ENCODE peak calls at places on chromosomes 2 and 18, in six cellular contexts. P, K, Y, V, W and E are unnamed samples.

GRCh38 chr2:214808481-214808931 is 977 bp downstream of the BARD1 start:
- DNase-seq in P (no peak), K (no peak), Y (no peak), V (no peak), W (no peak), E (no peak)

GRCh38 chr2:100321181-100321880 is 970 bp downstream of the LONRF2 start:
- DNase-seq in P (peak), K (peak), Y (peak), V (no peak), W (no peak), E (peak)

GRCh38 chr2:158822212-158822611 is 27.1 kb downstream of the DAPL1 start:
- DNase-seq in P (no peak), K (no peak), Y (no peak), V (no peak), W (no peak), E (no peak)

GRCh38 chr2:37590119-37590571 is 81.3 kb downstream of the CDC42EP3 start:
- DNase-seq in P (no peak), K (no peak), Y (no peak), V (no peak), W (no peak), E (no peak)

GRCh38 chr2:101473581-101473910 is 1.4 kb downstream of the RFX8 start:
- DNase-seq in P (no peak), K (no peak), Y (no peak), V (no peak), W (no peak), E (no peak)

GRCh38 chr2:62038980-62039771 is 133.7 kb downstream of the COMMD1 start:
- DNase-seq in P (no peak), K (no peak), Y (no peak), V (no peak), W (peak), E (peak)

GRCh38 chr2:227374158-227374557 is 4.9 kb downstream of the TM4SF20 start:
- DNase-seq in P (no peak), K (no peak), Y (no peak), V (no peak), W (no peak), E (no peak)

GRCh38 chr18:46152808-46153617 is 48.8 kb downstream of the HAUS1 start:
- DNase-seq in P (peak), K (peak), Y (peak), V (no peak), W (no peak), E (no peak)

GRCh38 chr2:240217431-240218301 is 77.2 kb upstream of the OTOS start:
- DNase-seq in P (no peak), K (peak), Y (peak), V (no peak), W (no peak), E (no peak)

GRCh38 chr2:48253301-48253700 is 276.7 kb upstream of the STON1 start:
- DNase-seq in P (no peak), K (no peak), Y (no peak), V (no peak), W (no peak), E (no peak)

GRCh38 chr2:183511154-183511553 is 386.9 kb downstream of the NUP35 start:
- DNase-seq in P (no peak), K (no peak), Y (no peak), V (no peak), W (no peak), E (no peak)

GRCh38 chr2:48471048-48471474 is 58.9 kb upstream of the STON1 start:
- DNase-seq in P (peak), K (peak), Y (no peak), V (peak), W (no peak), E (no peak)

GRCh38 chr2:105744091-105744908 is 412 bp upstream of the NCK2 start:
- DNase-seq in P (peak), K (peak), Y (peak), V (peak), W (no peak), E (peak)

GRCh38 chr2:37851828-37852584 is 73.1 kb upstream of the RMDN2 start:
- DNase-seq in P (no peak), K (no peak), Y (no peak), V (no peak), W (peak), E (no peak)

GRCh38 chr2:177753682-177754475 is 318.7 kb downstream of the PDE11A start:
- DNase-seq in P (peak), K (peak), Y (no peak), V (no peak), W (no peak), E (peak)

GRCh38 chr2:42819160-42819559 is 26.8 kb upstream of the HAAO start:
- DNase-seq in P (no peak), K (no peak), Y (peak), V (no peak), W (no peak), E (peak)

GRCh38 chr18:43627833-43628370 is 350.6 kb upstream of the SYT4 start:
- DNase-seq in P (no peak), K (no peak), Y (no peak), V (no peak), W (no peak), E (no peak)

GRCh38 chr2:30216157-30216556 is 15.2 kb upstream of the LBH start:
- DNase-seq in P (no peak), K (no peak), Y (no peak), V (no peak), W (no peak), E (no peak)

GRCh38 chr2:183505911-183506310 is 381.7 kb downstream of the NUP35 start:
- DNase-seq in P (no peak), K (no peak), Y (no peak), V (no peak), W (no peak), E (no peak)

GRCh38 chr2:61162721-61163120 is 733 bp downstream of the C2orf74 start:
- DNase-seq in P (no peak), K (no peak), Y (no peak), V (no peak), W (no peak), E (no peak)

GRCh38 chr2:189821953-189822748 is 37.9 kb downstream of the PMS1 start:
- DNase-seq in P (peak), K (no peak), Y (no peak), V (no peak), W (no peak), E (no peak)

GRCh38 chr18:69617408-69617807 is 216.7 kb downstream of the DOK6 start:
- DNase-seq in P (no peak), K (no peak), Y (no peak), V (no peak), W (no peak), E (no peak)

GRCh38 chr2:105536175-105536574 is 137.3 kb upstream of the FHL2 start:
- DNase-seq in P (no peak), K (no peak), Y (no peak), V (no peak), W (no peak), E (no peak)

GRCh38 chr18:8839285-8839684 is 133.9 kb downstream of the MTCL1 start:
- DNase-seq in P (no peak), K (no peak), Y (no peak), V (no peak), W (no peak), E (no peak)

GRCh38 chr2:134518101-134518500 is 200.7 kb downstream of the TMEM163 start:
- DNase-seq in P (no peak), K (no peak), Y (no peak), V (no peak), W (no peak), E (no peak)

GRCh38 chr2:134515137-134515536 is 203.7 kb downstream of the TMEM163 start:
- DNase-seq in P (no peak), K (no peak), Y (no peak), V (no peak), W (no peak), E (no peak)

GRCh38 chr2:134508396-134508795 is 210.4 kb downstream of the TMEM163 start:
- DNase-seq in P (no peak), K (no peak), Y (no peak), V (no peak), W (no peak), E (no peak)

GRCh38 chr2:134512734-134513467 is 205.9 kb downstream of the TMEM163 start:
- DNase-seq in P (no peak), K (no peak), Y (no peak), V (no peak), W (no peak), E (no peak)

DNA sequence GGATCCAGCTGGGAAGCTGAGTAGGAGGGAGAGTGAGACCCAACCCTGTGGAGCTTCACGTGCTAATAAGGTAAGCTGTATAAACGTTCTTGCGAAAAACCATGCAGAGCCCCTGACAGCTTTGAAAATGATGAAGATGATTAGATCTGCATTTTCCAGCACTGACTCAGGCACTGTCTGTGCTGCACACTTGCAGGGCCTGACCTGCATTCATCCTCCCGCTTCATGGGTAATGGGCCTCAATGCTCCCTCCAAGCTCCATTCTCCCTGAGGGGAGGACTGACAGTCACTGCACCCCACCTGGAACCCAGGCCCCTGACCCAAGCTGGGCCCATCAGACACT is 205.4 kb downstream of the TMEM163 start:
- DNase-seq in P (no peak), K (no peak), Y (no peak), V (no peak), W (no peak), E (no peak)
- TF ChIP-seq GABPA in P (no peak), K (no peak), Y (no peak), V (no peak), W (no peak), E (no peak)

GRCh38 chr2:85619617-85620016 is 3.6 kb downstream of the USP39 start:
- DNase-seq in P (no peak), K (no peak), Y (no peak), V (no peak), W (no peak), E (no peak)
- TF ChIP-seq GABPA in P (no peak), K (no peak), Y (no peak), V (no peak), W (no peak), E (no peak)

GRCh38 chr18:63079114-63079513 is 240.5 kb downstream of the BCL2 start:
- DNase-seq in P (no peak), K (no peak), Y (no peak), V (no peak), W (peak), E (peak)
- TF ChIP-seq GABPA in P (no peak), K (no peak), Y (no peak), V (no peak), W (no peak), E (no peak)

GRCh38 chr2:66170681-66171234 is 264.2 kb upstream of the MEIS1 start:
- DNase-seq in P (no peak), K (no peak), Y (no peak), V (no peak), W (no peak), E (no peak)
- TF ChIP-seq GABPA in P (no peak), K (no peak), Y (no peak), V (no peak), W (no peak), E (no peak)

DNA sequence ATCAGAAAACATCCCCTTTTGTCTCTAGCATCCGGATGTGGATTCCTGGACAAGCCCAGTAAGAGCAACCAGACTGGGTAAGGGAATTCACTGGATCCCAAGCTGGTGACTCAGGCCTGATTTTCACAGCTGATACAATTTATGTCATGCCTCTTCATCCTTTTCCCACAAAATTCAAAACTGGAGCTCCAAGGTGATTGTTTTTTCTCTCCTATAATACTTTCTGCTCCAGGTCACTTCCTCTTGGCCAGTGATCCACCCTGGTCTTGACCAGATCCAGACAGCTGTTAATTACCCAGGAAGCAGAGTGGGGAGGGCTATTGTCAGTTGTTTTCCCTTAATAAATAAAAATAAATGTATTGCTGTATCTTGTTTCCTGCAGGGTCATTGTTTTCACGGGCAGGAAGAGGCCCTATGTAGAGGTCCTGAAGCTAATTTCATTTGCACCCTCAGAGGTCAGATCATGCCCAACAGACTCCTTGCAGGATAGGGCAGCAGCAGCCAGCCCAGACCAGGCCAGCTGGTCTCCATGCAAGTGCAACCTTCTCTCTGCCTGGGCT is 57.6 kb downstream of the EVA1A start:
- DNase-seq in P (no peak), K (no peak), Y (no peak), V (no peak), W (no peak), E (no peak)
- TF ChIP-seq GABPA in P (no peak), K (no peak), Y (no peak), V (no peak), W (no peak), E (no peak)

GRCh38 chr18:25099838-25100393 is 252.1 kb downstream of the ZNF521 start:
- DNase-seq in P (no peak), K (no peak), Y (no peak), V (no peak), W (no peak), E (no peak)

GRCh38 chr18:25097119-25098114 is 254.5 kb downstream of the ZNF521 start:
- DNase-seq in P (no peak), K (no peak), Y (no peak), V (no peak), W (no peak), E (no peak)

GRCh38 chr18:25103468-25104155 is 248.4 kb downstream of the ZNF521 start:
- DNase-seq in P (no peak), K (no peak), Y (no peak), V (no peak), W (no peak), E (no peak)

DNA sequence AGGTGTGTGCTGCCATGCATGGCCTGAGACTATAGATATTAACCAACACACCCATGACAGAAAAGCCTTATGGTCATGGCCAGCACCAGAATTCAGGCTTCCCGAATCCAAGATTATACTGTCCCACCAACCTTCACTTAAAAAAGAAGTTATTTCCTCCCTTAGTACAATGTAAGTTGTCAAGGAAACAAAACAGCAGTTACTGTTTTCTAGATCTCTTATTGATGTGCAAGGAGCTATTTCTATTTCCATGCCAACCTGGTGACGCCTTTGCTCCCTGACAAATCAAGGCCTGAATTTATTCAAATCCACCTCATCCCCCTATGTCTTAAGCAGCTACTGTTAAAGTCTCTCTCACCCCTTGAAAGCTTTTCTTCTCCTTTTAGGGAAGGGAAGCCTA is 249.3 kb downstream of the ZNF521 start:
- DNase-seq in P (no peak), K (no peak), Y (no peak), V (no peak), W (no peak), E (no peak)
- TF ChIP-seq GABPA in P (no peak), K (no peak), Y (no peak), V (no peak), W (no peak), E (no peak)

DNA sequence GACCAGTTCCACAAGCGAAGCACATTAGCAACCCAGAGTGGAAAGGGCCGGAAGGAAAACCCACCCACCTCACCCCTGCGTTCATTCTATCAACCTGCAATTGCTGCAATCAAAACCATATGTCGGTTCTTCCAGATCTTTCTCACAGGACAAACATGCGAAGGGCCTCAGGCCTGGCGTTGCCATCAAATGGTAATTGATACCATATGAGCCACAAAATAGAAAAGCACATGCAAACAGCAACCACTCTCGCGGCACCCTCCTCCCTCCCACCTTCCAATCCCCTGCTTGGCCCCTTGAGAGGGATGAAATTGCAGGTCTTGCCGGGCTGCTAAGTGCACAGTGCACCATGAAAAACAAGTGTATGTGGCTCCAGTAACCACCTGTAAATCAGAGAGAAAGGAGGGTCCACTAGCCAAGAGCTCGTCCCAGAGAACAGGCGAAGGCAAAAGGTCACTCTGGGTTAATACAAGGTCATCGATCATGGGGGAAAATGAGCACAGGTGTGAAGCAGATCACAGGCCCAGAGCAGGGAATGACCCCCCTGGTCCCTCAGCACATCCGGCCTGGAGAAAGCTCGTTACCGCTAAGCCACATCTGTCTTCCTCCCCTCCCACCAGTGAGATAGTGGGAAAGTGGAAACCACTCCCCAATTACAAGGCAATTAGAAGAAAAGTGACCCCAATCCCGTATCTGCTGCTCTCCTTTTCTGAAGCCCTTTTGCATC is 287.4 kb downstream of the TCF4 start:
- DNase-seq in P (peak), K (peak), Y (no peak), V (no peak), W (no peak), E (no peak)
- TF ChIP-seq GABPA in P (no peak), K (no peak), Y (no peak), V (no peak), W (no peak), E (no peak)

GRCh38 chr2:239167011-239167673 is 233.7 kb downstream of the HDAC4 start:
- DNase-seq in P (no peak), K (no peak), Y (no peak), V (no peak), W (no peak), E (no peak)
- TF ChIP-seq GABPA in P (no peak), K (no peak), Y (no peak), V (no peak), W (no peak), E (no peak)

GRCh38 chr2:224646242-224646846 is 61.2 kb upstream of the CUL3 start:
- DNase-seq in P (peak), K (peak), Y (no peak), V (peak), W (no peak), E (peak)
- TF ChIP-seq GABPA in P (no peak), K (no peak), Y (no peak), V (no peak), W (no peak), E (no peak)